ENCODE peak calls at places on chromosomes 3 and 15, in four cellular contexts. V is H9, Q is T1000, G is iris pigment epithelial cell. H is an unnamed sample.

GRCh38 chr3:45608885-45609284 is 14.3 kb downstream of the LIMD1 start:
- DNase-seq in G (peak), Q (no peak), V (no peak), H (no peak)

GRCh38 chr3:186772281-186772885 is 11.0 kb upstream of the EIF4A2 start:
- DNase-seq in G (no peak), V (peak), Q (no peak), H (no peak)

GRCh38 chr3:146972726-146973125 is 367.6 kb upstream of the PLSCR5 start:
- DNase-seq in V (no peak), G (peak), Q (no peak), H (peak)

GRCh38 chr15:89330119-89330518 is 4.5 kb downstream of the POLG start:
- DNase-seq in Q (no peak), G (no peak), V (no peak), H (no peak)

GRCh38 chr3:184160456-184160855 is 5.3 kb downstream of the DVL3 start:
- DNase-seq in Q (no peak), G (peak), V (no peak), H (no peak)

GRCh38 chr15:68371160-68371559 is 60.8 kb downstream of the ITGA11 start:
- DNase-seq in Q (no peak), V (no peak), G (no peak), H (no peak)

GRCh38 chr3:183385698-183386590 is 42.5 kb downstream of the MCF2L2 start:
- DNase-seq in V (peak), Q (no peak), G (peak), H (peak)

GRCh38 chr15:64930019-64930652 is 18.4 kb downstream of the ANKDD1A start:
- DNase-seq in V (no peak), G (no peak), Q (no peak), H (no peak)

GRCh38 chr15:33201376-33202189 is 7.1 kb upstream of the FMN1 start:
- DNase-seq in Q (peak), G (peak), V (peak), H (no peak)

GRCh38 chr3:62371735-62372591 is 1.4 kb downstream of the FEZF2 start:
- DNase-seq in V (peak), Q (no peak), G (no peak), H (no peak)

GRCh38 chr3:27324695-27325094 is 44.5 kb downstream of the NEK10 start:
- DNase-seq in G (no peak), V (no peak), Q (peak), H (no peak)

GRCh38 chr3:35744419-35744818 is 105.1 kb downstream of the ARPP21 start:
- DNase-seq in G (no peak), Q (no peak), V (peak), H (no peak)

GRCh38 chr3:30269751-30270445 is 336.5 kb upstream of the TGFBR2 start:
- DNase-seq in V (no peak), Q (no peak), G (no peak), H (no peak)

GRCh38 chr3:66615643-66616301 is 115.0 kb upstream of the LRIG1 start:
- DNase-seq in V (no peak), G (peak), Q (no peak), H (no peak)

GRCh38 chr3:170726976-170727661 is 141.2 kb upstream of the SLC7A14 start:
- DNase-seq in G (peak), V (no peak), Q (no peak), H (peak)

GRCh38 chr3:61876797-61877196 is 315.4 kb downstream of the PTPRG start:
- DNase-seq in Q (no peak), V (no peak), G (peak), H (no peak)

GRCh38 chr3:123449092-123449985 is 449 bp upstream of the ADCY5 start:
- DNase-seq in Q (no peak), G (peak), V (peak), H (no peak)

GRCh38 chr3:147493666-147494065 is 84.5 kb downstream of the ZIC1 start:
- DNase-seq in Q (no peak), V (no peak), G (peak), H (no peak)

GRCh38 chr15:62977952-62978811 is 64.4 kb upstream of the TPM1 start:
- DNase-seq in Q (peak), G (peak), V (no peak), H (no peak)

GRCh38 chr15:68055224-68055705 is 1.1 kb downstream of the PIAS1 start:
- DNase-seq in V (no peak), G (peak), Q (no peak), H (no peak)

GRCh38 chr15:95644476-95644875 is 686.0 kb upstream of the NR2F2 start:
- DNase-seq in Q (no peak), V (no peak), G (no peak), H (no peak)

GRCh38 chr3:4406746-4407568 is 60.1 kb downstream of the SUMF1 start:
- DNase-seq in G (no peak), Q (no peak), V (no peak), H (no peak)

GRCh38 chr3:183073839-183074615 is 25.3 kb downstream of the MCCC1 start:
- DNase-seq in V (no peak), G (peak), Q (no peak), H (no peak)

GRCh38 chr15:89912145-89912673 is 543 bp downstream of the ARPIN start:
- DNase-seq in V (peak), G (peak), Q (no peak), H (no peak)